ENCODE peak calls at places on chromosomes 3 and 15, in four cellular contexts. One of them, this sample, is unnamed.

GRCh38 chr3:64728428-64728827 is 40.6 kb upstream of the ADAMTS9 start:
- DNase-seq in GM12878: no peak
- DNase-seq in HepG2: no peak
- DNase-seq in K562: no peak
- DNase-seq in this sample: no peak

GRCh38 chr3:133115178-133115577 is 77.0 kb downstream of the TMEM108 start:
- DNase-seq in GM12878: no peak
- DNase-seq in K562: no peak
- DNase-seq in HepG2: no peak
- DNase-seq in this sample: no peak

GRCh38 chr3:7205535-7206331 is 344.8 kb downstream of the GRM7 start:
- DNase-seq in K562: no peak
- DNase-seq in HepG2: no peak
- DNase-seq in GM12878: peak; percentile 41
- DNase-seq in this sample: no peak

GRCh38 chr3:129950318-129951046 is 24.0 kb upstream of the TRH start:
- DNase-seq in HepG2: no peak
- DNase-seq in K562: no peak
- DNase-seq in GM12878: no peak
- DNase-seq in this sample: no peak

GRCh38 chr3:120567370-120568197 is 28.6 kb upstream of the NDUFB4 start:
- DNase-seq in GM12878: no peak
- DNase-seq in K562: no peak
- DNase-seq in HepG2: peak; percentile 11
- DNase-seq in this sample: peak; percentile 47

GRCh38 chr15:89888214-89888804 is 5.5 kb downstream of the AP3S2 start:
- DNase-seq in HepG2: peak; percentile 56
- DNase-seq in K562: no peak
- DNase-seq in GM12878: no peak
- DNase-seq in this sample: peak; percentile 90

GRCh38 chr3:122298239-122298638 is 26.8 kb upstream of the CSTA start:
- DNase-seq in GM12878: peak; percentile 86
- DNase-seq in K562: no peak
- DNase-seq in HepG2: no peak
- DNase-seq in this sample: no peak

GRCh38 chr15:66912001-66912400 is 153.4 kb upstream of the SMAD3 start:
- DNase-seq in K562: no peak
- DNase-seq in GM12878: no peak
- DNase-seq in HepG2: no peak
- DNase-seq in this sample: no peak

GRCh38 chr3:49867871-49868321 is 1.8 kb downstream of the CAMKV start:
- DNase-seq in GM12878: no peak
- DNase-seq in HepG2: peak; percentile 27
- DNase-seq in K562: peak; percentile 44
- DNase-seq in this sample: peak; percentile 44

GRCh38 chr3:18580268-18580667 is 155.1 kb upstream of the SATB1 start:
- DNase-seq in K562: no peak
- DNase-seq in HepG2: no peak
- DNase-seq in GM12878: no peak
- DNase-seq in this sample: no peak

GRCh38 chr15:90610220-90610619 is 80.5 kb downstream of the CRTC3 start:
- DNase-seq in HepG2: no peak
- DNase-seq in GM12878: no peak
- DNase-seq in K562: no peak
- DNase-seq in this sample: peak; percentile 89

GRCh38 chr3:30356901-30357753 is 249.3 kb upstream of the TGFBR2 start:
- DNase-seq in HepG2: no peak
- DNase-seq in GM12878: no peak
- DNase-seq in K562: no peak
- DNase-seq in this sample: peak; percentile 33

GRCh38 chr3:123412811-123413588 is 35.9 kb downstream of the ADCY5 start:
- DNase-seq in HepG2: no peak
- DNase-seq in K562: no peak
- DNase-seq in GM12878: no peak
- DNase-seq in this sample: no peak

GRCh38 chr3:159221335-159221734 is 419.5 kb downstream of the MFSD1 start:
- DNase-seq in K562: no peak
- DNase-seq in HepG2: no peak
- DNase-seq in GM12878: no peak
- DNase-seq in this sample: no peak

GRCh38 chr3:39414421-39414907 is 7.9 kb downstream of the RPSA start:
- DNase-seq in HepG2: no peak
- DNase-seq in K562: no peak
- DNase-seq in GM12878: no peak
- DNase-seq in this sample: no peak

GRCh38 chr3:17116007-17116659 is 231.4 kb downstream of the PLCL2 start:
- DNase-seq in GM12878: no peak
- DNase-seq in K562: no peak
- DNase-seq in HepG2: no peak
- DNase-seq in this sample: no peak

GRCh38 chr15:57595011-57595866 is 3.5 kb downstream of the MYZAP start:
- DNase-seq in GM12878: no peak
- DNase-seq in K562: no peak
- DNase-seq in HepG2: peak; percentile 21
- DNase-seq in this sample: no peak
- TF ChIP-seq CEBPB in GM12878: no peak
- TF ChIP-seq CEBPB in K562: no peak
- TF ChIP-seq CEBPB in HepG2: no peak
- TF ChIP-seq CEBPB in this sample: no peak

GRCh38 chr15:74420193-74420905 is 13.4 kb downstream of the SEMA7A start:
- DNase-seq in GM12878: no peak
- DNase-seq in HepG2: peak; percentile 36
- DNase-seq in K562: no peak
- DNase-seq in this sample: no peak
- TF ChIP-seq BHLHE40 in GM12878: no peak
- TF ChIP-seq BHLHE40 in HepG2: no peak
- TF ChIP-seq BHLHE40 in K562: no peak
- TF ChIP-seq BHLHE40 in this sample: no peak

GRCh38 chr3:22536582-22536981 is 666.5 kb upstream of the UBE2E2 start:
- DNase-seq in HepG2: no peak
- DNase-seq in K562: no peak
- DNase-seq in GM12878: no peak
- DNase-seq in this sample: no peak
- H3K9ac ChIP-seq in HepG2: no peak overlapping the region
- H3K9ac ChIP-seq in K562: no peak overlapping the region
- H3K9ac ChIP-seq in GM12878: no peak overlapping the region
- H3K9ac ChIP-seq in this sample: no peak overlapping the region

DNA sequence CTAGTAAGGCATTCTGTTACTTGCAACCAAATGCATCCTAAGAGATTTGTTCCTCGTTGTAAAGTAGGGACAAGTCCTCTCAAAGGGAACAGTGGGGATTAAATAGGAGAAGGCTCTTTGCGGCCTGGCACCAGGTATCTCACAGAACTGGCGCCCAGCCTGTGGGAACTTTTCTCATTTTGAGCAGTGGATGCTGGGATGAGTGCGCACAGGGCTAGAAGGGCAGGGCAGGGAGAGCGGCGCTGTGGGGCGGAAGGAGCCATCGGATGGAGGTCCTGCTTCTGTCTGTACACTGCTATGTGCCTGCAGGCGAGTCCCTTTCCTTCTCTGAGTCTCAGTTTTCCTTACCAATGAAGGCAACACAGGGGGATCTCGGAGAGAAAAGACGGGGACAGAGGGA is 50.6 kb downstream of the WNT7A start:
- DNase-seq in GM12878: no peak
- DNase-seq in K562: no peak
- DNase-seq in HepG2: no peak
- DNase-seq in this sample: no peak
- TF ChIP-seq CEBPB in GM12878: no peak
- TF ChIP-seq CEBPB in K562: no peak
- TF ChIP-seq CEBPB in HepG2: no peak
- TF ChIP-seq CEBPB in this sample: no peak

GRCh38 chr3:102144063-102144462 is 290.8 kb upstream of the ZPLD1 start:
- DNase-seq in K562: no peak
- DNase-seq in HepG2: no peak
- DNase-seq in GM12878: no peak
- DNase-seq in this sample: no peak

GRCh38 chr3:102143536-102143935 is 291.3 kb upstream of the ZPLD1 start:
- DNase-seq in GM12878: no peak
- DNase-seq in HepG2: no peak
- DNase-seq in K562: no peak
- DNase-seq in this sample: no peak

GRCh38 chr3:102141913-102142210 is 292.5 kb downstream of the NFKBIZ start:
- DNase-seq in GM12878: no peak
- DNase-seq in HepG2: no peak
- DNase-seq in K562: no peak
- DNase-seq in this sample: no peak

GRCh38 chr3:102141096-102141912 is 292.0 kb downstream of the NFKBIZ start:
- DNase-seq in GM12878: no peak
- DNase-seq in HepG2: no peak
- DNase-seq in K562: no peak
- DNase-seq in this sample: peak; percentile 67

GRCh38 chr3:102142379-102143058 is 292.3 kb upstream of the ZPLD1 start:
- DNase-seq in GM12878: no peak
- DNase-seq in HepG2: no peak
- DNase-seq in K562: no peak
- DNase-seq in this sample: no peak
- TF ChIP-seq BHLHE40 in GM12878: no peak
- TF ChIP-seq BHLHE40 in HepG2: no peak
- TF ChIP-seq BHLHE40 in K562: no peak
- TF ChIP-seq BHLHE40 in this sample: no peak

DNA sequence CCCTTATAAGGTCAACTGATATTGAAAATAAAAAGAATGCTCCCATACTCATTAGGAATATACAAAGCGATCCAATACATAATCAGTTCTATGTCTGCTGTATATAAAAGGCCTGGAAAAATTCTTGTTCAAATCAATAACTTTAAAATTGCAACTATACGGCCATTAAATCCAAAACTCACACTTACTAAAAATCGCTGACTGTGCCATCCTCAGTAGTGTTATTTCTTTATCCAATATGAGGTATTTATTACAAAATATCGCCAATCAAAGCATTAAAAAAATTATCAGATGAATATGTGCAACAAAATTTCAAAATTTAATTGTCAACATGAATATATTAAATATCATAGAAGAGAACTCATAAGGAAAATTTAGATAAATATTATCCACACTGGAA is 146.5 kb downstream of the PLD1 start:
- DNase-seq in GM12878: no peak
- DNase-seq in K562: no peak
- DNase-seq in HepG2: no peak
- DNase-seq in this sample: no peak
- H3K9ac ChIP-seq in GM12878: no peak overlapping the region
- H3K9ac ChIP-seq in K562: no peak overlapping the region
- H3K9ac ChIP-seq in HepG2: no peak overlapping the region
- H3K9ac ChIP-seq in this sample: no peak overlapping the region

GRCh38 chr3:47362704-47363103 is 18.1 kb upstream of the PTPN23 start:
- DNase-seq in HepG2: no peak
- DNase-seq in GM12878: no peak
- DNase-seq in K562: no peak
- DNase-seq in this sample: no peak
- TF ChIP-seq CEBPB in HepG2: no peak
- TF ChIP-seq CEBPB in GM12878: no peak
- TF ChIP-seq CEBPB in K562: no peak
- TF ChIP-seq CEBPB in this sample: no peak

DNA sequence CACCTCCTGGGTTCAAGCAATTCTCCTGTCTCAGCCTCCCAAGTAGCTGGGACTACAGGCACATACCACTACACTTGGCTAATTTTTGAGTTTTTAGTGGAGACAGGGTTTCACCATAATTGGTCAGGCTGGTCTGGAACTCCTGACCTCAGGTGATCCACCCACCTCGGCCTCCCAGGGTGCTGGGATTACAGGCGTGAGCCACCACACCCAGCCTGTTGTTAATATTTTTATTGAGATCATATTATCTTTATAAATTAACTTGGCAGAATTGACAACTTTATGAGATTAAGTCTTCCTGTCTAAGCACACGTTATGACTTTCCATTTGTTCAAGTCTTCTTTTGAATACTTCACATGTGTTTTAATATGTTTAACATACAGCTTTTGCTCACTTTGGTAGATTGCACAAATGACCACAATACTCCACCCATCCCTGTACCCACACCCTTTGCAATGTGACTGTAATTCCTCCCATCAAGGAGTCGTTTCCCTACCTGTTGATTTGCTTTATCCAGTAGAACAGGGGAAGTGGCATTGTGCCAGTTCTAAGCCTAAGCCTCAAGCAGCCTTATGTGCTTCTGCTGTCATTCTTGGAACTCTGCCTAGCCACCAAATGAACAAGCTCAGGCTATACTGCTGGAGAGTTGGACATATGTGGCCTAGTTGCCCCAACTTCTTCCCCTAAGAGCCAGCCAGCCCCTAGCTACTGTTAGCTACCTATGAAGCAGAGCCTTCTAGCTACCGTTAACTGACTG is 8.2 kb downstream of the XYLB start:
- DNase-seq in K562: no peak
- DNase-seq in HepG2: no peak
- DNase-seq in GM12878: no peak
- DNase-seq in this sample: peak; percentile 68
- TF ChIP-seq BHLHE40 in K562: no peak
- TF ChIP-seq BHLHE40 in HepG2: no peak
- TF ChIP-seq BHLHE40 in GM12878: no peak
- TF ChIP-seq BHLHE40 in this sample: no peak